ENCODE peak calls at places on chromosomes 3 and 15, in four cellular contexts. S is transverse colon, Y is body of pancreas, K is mucosa of descending colon. W is an unnamed sample.

GRCh38 chr15:74011610-74012009 is 17.1 kb downstream of the PML start:
- DNase-seq in S (peak; percentile 45), Y (no peak), K (peak; percentile 42), W (no peak)

GRCh38 chr3:69542265-69543079 is 156.6 kb upstream of the FRMD4B start:
- DNase-seq in S (no peak), Y (no peak), K (no peak), W (peak; percentile 82)

GRCh38 chr15:95174281-95174680 is 942.9 kb downstream of the MCTP2 start:
- DNase-seq in S (no peak), Y (no peak), K (no peak), W (no peak)

GRCh38 chr3:33074217-33075067 is 22.5 kb downstream of the GLB1 start:
- DNase-seq in S (peak; percentile 48), Y (peak; percentile 45), K (peak; percentile 80), W (peak; percentile 43)

GRCh38 chr3:194275721-194276120 is 75.4 kb downstream of the CPN2 start:
- DNase-seq in S (no peak), Y (no peak), K (no peak), W (no peak)

GRCh38 chr3:61530355-61530754 is 31.0 kb upstream of the PTPRG start:
- DNase-seq in S (no peak), Y (peak; percentile 16), K (peak; percentile 50), W (no peak)

GRCh38 chr15:32641517-32642059 is at the start of gene SCG5:
- DNase-seq in S (peak; percentile 38), Y (no peak), K (peak; percentile 50), W (peak; percentile 53)

GRCh38 chr3:4351872-4352271 is 48.7 kb downstream of the SETMAR start:
- DNase-seq in S (no peak), Y (no peak), K (no peak), W (no peak)

GRCh38 chr3:52318186-52318793 is 2.2 kb downstream of the DNAH1 start:
- DNase-seq in S (no peak), Y (no peak), K (no peak), W (peak; percentile 73)

GRCh38 chr3:49295489-49296058 is 18.5 kb upstream of the C3orf62 start:
- DNase-seq in S (no peak), Y (no peak), K (peak; percentile 21), W (no peak)

GRCh38 chr3:161558256-161558655 is 61.6 kb downstream of the OTOL1 start:
- DNase-seq in S (no peak), Y (no peak), K (no peak), W (no peak)

GRCh38 chr15:96054606-96055005 is 275.9 kb upstream of the NR2F2 start:
- DNase-seq in S (no peak), Y (no peak), K (no peak), W (no peak)

GRCh38 chr3:36318584-36319200 is 61.6 kb upstream of the STAC start:
- DNase-seq in S (no peak), Y (no peak), K (no peak), W (no peak)

GRCh38 chr3:44918087-44918486 is 43.7 kb downstream of the TGM4 start:
- DNase-seq in S (no peak), Y (no peak), K (no peak), W (no peak)

GRCh38 chr15:58632789-58633188 is 116.7 kb downstream of the ADAM10 start:
- DNase-seq in S (no peak), Y (no peak), K (no peak), W (no peak)

GRCh38 chr3:189748046-189748445 is 116.9 kb downstream of the TP63 start:
- DNase-seq in S (no peak), Y (no peak), K (no peak), W (no peak)

GRCh38 chr15:72515591-72516389 is 41.7 kb downstream of the ARIH1 start:
- DNase-seq in S (no peak), Y (no peak), K (no peak), W (no peak)

GRCh38 chr3:112437146-112438022 is 61.9 kb downstream of the BTLA start:
- DNase-seq in S (no peak), Y (no peak), K (no peak), W (no peak)

GRCh38 chr3:40677749-40678148 is 153.0 kb downstream of the ZNF621 start:
- DNase-seq in S (no peak), Y (no peak), K (no peak), W (no peak)

GRCh38 chr3:117297541-117297940 is 588.0 kb downstream of the TUSC7 start:
- DNase-seq in S (no peak), Y (no peak), K (no peak), W (no peak)

GRCh38 chr3:177357352-177358084 is 160.2 kb upstream of the TBL1XR1 start:
- DNase-seq in S (peak; percentile 64), Y (no peak), K (peak; percentile 63), W (no peak)

GRCh38 chr3:45145681-45146614 is at the start of gene CDCP1:
- DNase-seq in S (peak; percentile 78), Y (peak; percentile 70), K (peak; percentile 77), W (peak; percentile 85)

GRCh38 chr3:25294406-25294805 is 133.7 kb upstream of the RARB start:
- DNase-seq in S (no peak), Y (no peak), K (no peak), W (no peak)

GRCh38 chr3:48425281-48425812 is 4.5 kb downstream of the PLXNB1 start:
- DNase-seq in S (no peak), Y (peak; percentile 56), K (no peak), W (no peak)

GRCh38 chr15:29859293-29859692 is 37.0 kb upstream of the TJP1 start:
- DNase-seq in S (no peak), Y (no peak), K (no peak), W (no peak)
- H3K4me3 ChIP-seq in S (no peak overlapping the region), Y (no peak overlapping the region), K (no peak overlapping the region), W (no peak overlapping the region)

GRCh38 chr3:125151437-125151806 is 61.1 kb downstream of the SLC12A8 start:
- DNase-seq in S (no peak), Y (no peak), K (no peak), W (no peak)
- TF ChIP-seq CTCF in S (no peak), Y (no peak), K (no peak), W (no peak)

GRCh38 chr3:167102071-167102470 is 278.0 kb downstream of the ZBBX start:
- DNase-seq in S (no peak), Y (peak; percentile 24), K (no peak), W (no peak)

GRCh38 chr3:167094632-167095031 is 285.5 kb downstream of the ZBBX start:
- DNase-seq in S (no peak), Y (no peak), K (no peak), W (no peak)

GRCh38 chr3:167095976-167096375 is 284.1 kb downstream of the ZBBX start:
- DNase-seq in S (no peak), Y (no peak), K (no peak), W (no peak)

GRCh38 chr3:167100651-167101050 is 279.4 kb downstream of the ZBBX start:
- DNase-seq in S (no peak), Y (no peak), K (no peak), W (no peak)

GRCh38 chr3:167100200-167100599 is 279.9 kb downstream of the ZBBX start:
- DNase-seq in S (no peak), Y (no peak), K (no peak), W (no peak)
- H3K4me3 ChIP-seq in S (no peak overlapping the region), Y (no peak overlapping the region), K (no peak overlapping the region), W (no peak overlapping the region)

DNA sequence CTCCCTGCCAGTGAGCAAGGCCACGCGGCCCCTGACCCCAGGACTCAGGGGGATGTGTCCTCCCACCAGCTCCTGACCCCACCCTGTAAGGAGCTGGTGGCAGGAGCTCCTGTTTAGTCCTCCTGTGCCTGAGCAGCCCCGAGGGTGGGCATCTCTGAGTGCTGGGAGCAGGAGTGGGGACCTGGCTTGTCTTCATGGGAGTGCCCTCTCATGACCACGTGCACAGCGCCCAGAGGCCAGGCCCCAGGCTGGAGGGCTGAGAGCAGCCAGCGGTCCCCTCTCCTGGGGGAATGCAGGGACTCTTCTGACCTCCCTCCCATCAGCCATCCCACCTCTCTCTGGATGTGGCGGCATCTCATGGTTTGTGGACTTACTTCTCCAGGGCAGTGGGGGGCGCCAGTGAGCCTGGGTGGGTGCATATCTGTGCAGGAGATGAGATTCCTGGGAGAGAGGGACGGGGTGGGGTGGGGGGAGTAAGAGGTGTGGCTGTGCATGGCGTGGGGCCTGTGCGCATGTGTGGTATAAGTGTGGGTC is 205.6 kb downstream of the TBC1D2B start:
- DNase-seq in S (no peak), Y (no peak), K (no peak), W (no peak)
- TF ChIP-seq CTCF in S (no peak), Y (no peak), K (no peak), W (no peak)

W was measured in left lung.